ENCODE peak calls at places on chromosomes 1 and 21, in seven cellular contexts. B is omental fat pad, J is T47D, R is endodermal cell, X is heart right ventricle, E is H4, A is AG04450. N is an unnamed sample.

GRCh38 chr1:16181887-16182719 is 26.2 kb upstream of the EPHA2 start:
- DNase-seq in R (peak), X (peak), J (peak), B (peak), E (peak), A (peak), N (no peak)

GRCh38 chr1:9438431-9439073 is 100.7 kb upstream of the SLC25A33 start:
- DNase-seq in R (peak), B (peak), J (no peak), E (peak), A (peak), X (peak), N (no peak)

GRCh38 chr1:178645157-178645825 is 79.8 kb upstream of the RALGPS2 start:
- DNase-seq in R (peak), X (no peak), E (no peak), B (no peak), J (no peak), A (no peak), N (no peak)

GRCh38 chr1:88104234-88104633 is 579.8 kb upstream of the PKN2 start:
- DNase-seq in R (no peak), A (peak), B (no peak), J (no peak), X (no peak), E (no peak), N (no peak)

GRCh38 chr1:59601032-59601431 is 213.7 kb upstream of the HOOK1 start:
- DNase-seq in B (no peak), J (no peak), R (peak), A (no peak), E (peak), X (peak), N (no peak)

GRCh38 chr1:21624577-21625389 is 44.4 kb downstream of the RAP1GAP start:
- DNase-seq in B (no peak), J (no peak), E (no peak), X (no peak), A (no peak), R (no peak), N (no peak)

GRCh38 chr1:38044224-38045215 is 2.1 kb downstream of the POU3F1 start:
- DNase-seq in E (no peak), J (no peak), A (no peak), X (no peak), B (no peak), R (no peak), N (no peak)

GRCh38 chr1:54428838-54429513 is 22.8 kb upstream of the SSBP3 start:
- DNase-seq in E (no peak), X (no peak), A (no peak), R (no peak), B (no peak), J (no peak), N (no peak)

GRCh38 chr1:147292012-147292411 is 49.5 kb downstream of the CHD1L start:
- DNase-seq in J (no peak), B (no peak), R (no peak), E (no peak), A (peak), X (no peak), N (no peak)

GRCh38 chr1:30405081-30405480 is 318.3 kb downstream of the MATN1 start:
- DNase-seq in E (no peak), J (no peak), B (no peak), X (no peak), A (no peak), R (peak), N (no peak)

GRCh38 chr1:210074904-210075303 is 136.9 kb downstream of the SYT14 start:
- DNase-seq in A (no peak), X (no peak), E (no peak), R (no peak), J (no peak), B (no peak), N (no peak)

GRCh38 chr1:155168456-155169210 is 4.5 kb downstream of the KRTCAP2 start:
- DNase-seq in X (no peak), J (no peak), A (no peak), R (peak), B (no peak), E (no peak), N (no peak)

GRCh38 chr1:53740621-53741105 is 1.7 kb upstream of the GLIS1 start:
- DNase-seq in B (no peak), X (no peak), E (peak), R (no peak), A (no peak), J (no peak), N (no peak)

GRCh38 chr21:41763398-41763931 is 3.4 kb downstream of the RIPK4 start:
- DNase-seq in B (no peak), R (peak), E (peak), X (no peak), A (no peak), J (no peak), N (no peak)

GRCh38 chr1:206580438-206581113 is 31.7 kb downstream of the EIF2D start:
- DNase-seq in E (no peak), R (no peak), X (no peak), B (no peak), A (no peak), J (no peak), N (no peak)

GRCh38 chr1:23344987-23345472 is 946 bp upstream of the HNRNPR start:
- DNase-seq in E (no peak), A (no peak), B (no peak), J (no peak), R (no peak), X (no peak), N (no peak)

GRCh38 chr21:43760391-43760958 is 15.6 kb downstream of the CSTB start:
- DNase-seq in R (no peak), E (no peak), X (no peak), J (no peak), B (no peak), A (no peak), N (no peak)

GRCh38 chr1:65457868-65458267 is 37.4 kb downstream of the LEPR start:
- DNase-seq in B (no peak), A (no peak), R (no peak), J (no peak), E (no peak), X (no peak), N (no peak)

GRCh38 chr1:101198842-101199636 is 37.8 kb upstream of the S1PR1 start:
- DNase-seq in E (no peak), J (no peak), X (no peak), A (no peak), R (no peak), B (no peak), N (no peak)

GRCh38 chr1:222750651-222751050 is 13.6 kb downstream of the FAM177B start:
- DNase-seq in X (no peak), R (no peak), E (no peak), B (no peak), J (no peak), A (no peak), N (peak)

GRCh38 chr1:95094923-95095322 is 22.2 kb upstream of the ALG14 start:
- DNase-seq in R (no peak), A (no peak), J (no peak), B (no peak), E (no peak), X (no peak), N (no peak)

GRCh38 chr21:44289381-44290010 is 3.8 kb downstream of the AIRE start:
- DNase-seq in R (no peak), B (no peak), A (no peak), J (no peak), X (no peak), E (no peak), N (no peak)

GRCh38 chr1:65027699-65028358 is 61.5 kb upstream of the JAK1 start:
- DNase-seq in A (no peak), X (peak), B (no peak), J (peak), R (no peak), E (no peak), N (no peak)

GRCh38 chr1:145961425-145962156 is 2.8 kb downstream of the ANKRD34A start:
- DNase-seq in X (peak), B (no peak), E (no peak), J (peak), R (peak), A (no peak), N (peak)

GRCh38 chr1:117210831-117211261 is at the start of gene VTCN1:
- DNase-seq in B (no peak), X (no peak), A (no peak), J (peak), R (no peak), E (peak), N (no peak)

GRCh38 chr1:165116732-165117131 is 239.8 kb downstream of the LMX1A start:
- DNase-seq in X (no peak), A (no peak), R (no peak), J (no peak), B (no peak), E (peak), N (no peak)

GRCh38 chr1:239757711-239758110 is 334.0 kb upstream of the FMN2 start:
- DNase-seq in A (no peak), J (no peak), B (no peak), E (no peak), X (no peak), R (no peak), N (no peak)

GRCh38 chr1:235411489-235412486 is 44.6 kb downstream of the TBCE start:
- DNase-seq in J (peak), X (no peak), B (no peak), R (no peak), A (no peak), E (no peak), N (no peak)

GRCh38 chr1:97814121-97814520 is 106.7 kb downstream of the DPYD start:
- DNase-seq in R (no peak), B (no peak), A (no peak), E (no peak), X (no peak), J (no peak), N (no peak)

GRCh38 chr1:15578921-15579682 is 5.7 kb downstream of the AGMAT start:
- DNase-seq in B (no peak), J (no peak), R (no peak), E (no peak), A (no peak), X (no peak), N (peak)

GRCh38 chr1:209576798-209577197 is 6.7 kb upstream of the CAMK1G start:
- DNase-seq in A (peak), X (peak), R (peak), J (peak), B (peak), E (peak), N (peak)

GRCh38 chr21:33268736-33269441 is 2.7 kb downstream of the IL10RB start:
- DNase-seq in J (peak), R (peak), E (no peak), A (no peak), B (no peak), X (no peak), N (peak)

GRCh38 chr1:12443151-12443550 is 174.9 kb downstream of the DHRS3 start:
- DNase-seq in R (no peak), A (no peak), X (no peak), J (no peak), E (no peak), B (no peak), N (no peak)

GRCh38 chr1:90706437-90707362 is 10.4 kb downstream of the BARHL2 start:
- DNase-seq in B (no peak), A (no peak), J (peak), E (no peak), X (no peak), R (peak), N (peak)

GRCh38 chr21:45590246-45590725 is 48.0 kb upstream of the SLC19A1 start:
- DNase-seq in E (no peak), J (peak), A (no peak), X (peak), R (peak), B (peak), N (peak)

GRCh38 chr1:243734311-243734700 is 115.7 kb downstream of the AKT3 start:
- DNase-seq in B (no peak), J (no peak), R (no peak), X (no peak), E (no peak), A (no peak), N (no peak)